ENCODE peak calls at places on chromosome 21, in six cellular contexts. Y is neuronal stem cell, S is IMR-90, A is trophoblast cell, P is mesenchymal stem cell, D is H1. C is an unnamed sample.

GRCh38 chr21:41328660-41329300 is 12.2 kb downstream of the FAM3B start:
- DNase-seq in D (no peak), A (no peak), S (peak), P (no peak), Y (no peak), C (no peak)

GRCh38 chr21:31180256-31181088 is 142.2 kb upstream of the KRTAP19-8 start:
- DNase-seq in Y (no peak), A (peak), S (peak), D (no peak), P (peak), C (no peak)

GRCh38 chr21:16587141-16587570 is 857.4 kb downstream of the USP25 start:
- DNase-seq in D (no peak), P (no peak), S (peak), Y (no peak), A (no peak), C (peak)

GRCh38 chr21:16533692-16534407 is 804.1 kb downstream of the USP25 start:
- DNase-seq in Y (no peak), P (no peak), A (no peak), D (no peak), S (no peak), C (no peak)

GRCh38 chr21:27365394-27365793 is 398.5 kb upstream of the ADAMTS5 start:
- DNase-seq in A (no peak), S (peak), Y (no peak), D (no peak), P (no peak), C (no peak)

GRCh38 chr21:14383596-14384210 is 757 bp upstream of the HSPA13 start:
- DNase-seq in A (peak), D (no peak), Y (peak), P (no peak), S (peak), C (no peak)

GRCh38 chr21:32370971-32371766 is 21.6 kb downstream of the URB1 start:
- DNase-seq in A (no peak), P (no peak), Y (no peak), S (peak), D (no peak), C (no peak)

GRCh38 chr21:26499475-26499874 is 73.6 kb downstream of the CYYR1 start:
- DNase-seq in P (no peak), S (no peak), A (no peak), Y (no peak), D (no peak), C (no peak)

GRCh38 chr21:42685036-42685435 is 31.6 kb downstream of the PDE9A start:
- DNase-seq in D (no peak), Y (no peak), A (no peak), S (no peak), P (no peak), C (no peak)

GRCh38 chr21:27954806-27955205 is 987.9 kb upstream of the ADAMTS5 start:
- DNase-seq in A (no peak), P (peak), S (peak), D (no peak), Y (no peak), C (no peak)

GRCh38 chr21:23955130-23955873 is 1652.0 kb downstream of the MRPL39 start:
- DNase-seq in S (no peak), Y (no peak), D (no peak), P (no peak), A (no peak), C (no peak)

GRCh38 chr21:42198949-42199348 is 20.0 kb upstream of the ABCG1 start:
- DNase-seq in P (no peak), A (no peak), Y (no peak), D (no peak), S (no peak), C (no peak)

GRCh38 chr21:44489962-44490361 is 34.7 kb downstream of the LRRC3 start:
- DNase-seq in S (no peak), Y (no peak), A (no peak), D (no peak), P (no peak), C (no peak)

GRCh38 chr21:43373387-43374227 is 53.3 kb downstream of the SIK1 start:
- DNase-seq in P (no peak), S (no peak), Y (no peak), A (no peak), D (no peak), C (no peak)

GRCh38 chr21:29299906-29300546 is 1.3 kb downstream of the BACH1 start:
- DNase-seq in S (peak), A (peak), Y (peak), P (peak), D (no peak), C (peak)

GRCh38 chr21:42237161-42237560 is 18.2 kb downstream of the ABCG1 start:
- DNase-seq in D (no peak), A (no peak), P (no peak), Y (no peak), S (no peak), C (no peak)

GRCh38 chr21:32257952-32258785 is 20.7 kb downstream of the MIS18A start:
- DNase-seq in S (peak), P (peak), D (peak), A (peak), Y (peak), C (peak)

GRCh38 chr21:33266784-33267135 is 593 bp downstream of the IL10RB start:
- DNase-seq in P (no peak), Y (no peak), D (no peak), A (no peak), S (no peak), C (no peak)

GRCh38 chr21:44442266-44443125 is 12.8 kb upstream of the LRRC3 start:
- DNase-seq in S (no peak), Y (no peak), D (no peak), A (no peak), P (no peak), C (no peak)

GRCh38 chr21:26801524-26801923 is 43.7 kb downstream of the ADAMTS1 start:
- DNase-seq in S (peak), A (peak), P (peak), D (no peak), Y (no peak), C (no peak)

GRCh38 chr21:31688603-31689368 is 29.3 kb downstream of the SOD1 start:
- DNase-seq in S (peak), D (no peak), P (no peak), Y (no peak), A (no peak), C (no peak)

GRCh38 chr21:26800455-26801454 is 44.5 kb downstream of the ADAMTS1 start:
- DNase-seq in D (no peak), Y (no peak), P (peak), S (peak), A (peak), C (no peak)

GRCh38 chr21:29193907-29194306 is 63.5 kb downstream of the MAP3K7CL start:
- DNase-seq in A (no peak), D (no peak), P (no peak), S (no peak), Y (no peak), C (no peak)

GRCh38 chr21:26964379-26964778 is 2.5 kb downstream of the ADAMTS5 start:
- DNase-seq in S (peak), D (no peak), Y (no peak), P (peak), A (no peak), C (peak)

GRCh38 chr21:14981246-14981645 is 83.6 kb downstream of the NRIP1 start:
- DNase-seq in Y (no peak), D (no peak), P (no peak), S (no peak), A (no peak), C (no peak)

GRCh38 chr21:28018741-28019669 is 973.7 kb downstream of the LTN1 start:
- DNase-seq in Y (no peak), A (no peak), S (peak), D (no peak), P (no peak), C (peak)

GRCh38 chr21:43873673-43874072 is 8.7 kb downstream of the AGPAT3 start:
- DNase-seq in Y (no peak), P (no peak), D (no peak), A (no peak), S (no peak), C (no peak)

DNA sequence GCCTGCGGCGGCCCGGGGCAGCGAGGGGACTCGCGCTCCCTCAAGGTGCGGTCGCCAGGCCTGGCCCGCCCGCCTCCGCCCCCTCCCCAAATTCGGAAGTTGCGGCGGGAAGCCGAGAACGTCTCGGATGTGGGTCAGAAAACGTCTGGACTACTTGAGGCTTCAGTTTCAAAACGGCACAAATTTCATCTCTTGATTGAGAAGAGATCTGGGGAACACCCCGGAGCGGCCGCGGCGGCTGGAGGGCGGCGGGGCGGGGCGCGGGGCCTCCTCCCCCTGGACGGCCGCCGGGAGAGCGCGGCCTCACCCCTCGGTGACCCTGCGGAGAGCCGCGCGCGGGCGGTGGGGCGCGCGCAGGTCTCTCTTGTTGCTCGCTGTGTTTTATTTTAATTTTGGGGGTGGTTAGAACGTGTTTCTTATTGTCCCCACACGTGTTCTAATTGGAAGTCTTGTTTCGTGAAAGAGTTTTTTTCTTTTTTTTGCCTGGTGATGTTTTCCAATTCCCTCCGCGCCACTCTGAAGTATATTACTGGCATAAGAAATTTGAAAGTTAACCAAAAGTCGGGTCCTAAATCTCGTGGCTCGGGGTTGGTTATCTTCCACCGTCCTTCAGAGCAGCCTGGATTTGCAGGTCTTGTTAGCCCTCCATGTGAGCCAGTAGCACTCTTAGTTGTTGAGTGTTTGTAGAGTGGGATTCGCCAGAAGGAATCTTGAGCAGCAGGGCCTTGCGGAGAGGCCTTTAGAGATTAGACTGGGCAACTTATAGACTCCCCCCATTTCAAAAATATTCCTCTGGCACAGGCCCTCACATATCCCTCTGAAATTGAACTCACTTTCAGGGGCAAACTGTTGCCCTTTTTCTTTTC is 749 bp downstream of the PCBP3 start:
- DNase-seq in Y (peak), P (peak), D (no peak), S (no peak), A (no peak), C (no peak)
- H3K14ac ChIP-seq in Y (no peak), P (no peak), D (no peak), S (no peak), A (no peak), C (no peak)

GRCh38 chr21:35562876-35563275 is 497.4 kb downstream of the SETD4 start:
- DNase-seq in D (no peak), Y (no peak), A (no peak), P (peak), S (peak), C (no peak)

GRCh38 chr21:35559881-35560280 is 500.4 kb downstream of the SETD4 start:
- DNase-seq in P (peak), A (no peak), Y (no peak), D (no peak), S (peak), C (no peak)

GRCh38 chr21:35556536-35556935 is 503.8 kb downstream of the SETD4 start:
- DNase-seq in D (no peak), S (no peak), Y (no peak), P (no peak), A (no peak), C (no peak)

GRCh38 chr21:35561076-35561475 is 499.2 kb downstream of the SETD4 start:
- DNase-seq in A (no peak), D (no peak), Y (no peak), S (no peak), P (no peak), C (no peak)

DNA sequence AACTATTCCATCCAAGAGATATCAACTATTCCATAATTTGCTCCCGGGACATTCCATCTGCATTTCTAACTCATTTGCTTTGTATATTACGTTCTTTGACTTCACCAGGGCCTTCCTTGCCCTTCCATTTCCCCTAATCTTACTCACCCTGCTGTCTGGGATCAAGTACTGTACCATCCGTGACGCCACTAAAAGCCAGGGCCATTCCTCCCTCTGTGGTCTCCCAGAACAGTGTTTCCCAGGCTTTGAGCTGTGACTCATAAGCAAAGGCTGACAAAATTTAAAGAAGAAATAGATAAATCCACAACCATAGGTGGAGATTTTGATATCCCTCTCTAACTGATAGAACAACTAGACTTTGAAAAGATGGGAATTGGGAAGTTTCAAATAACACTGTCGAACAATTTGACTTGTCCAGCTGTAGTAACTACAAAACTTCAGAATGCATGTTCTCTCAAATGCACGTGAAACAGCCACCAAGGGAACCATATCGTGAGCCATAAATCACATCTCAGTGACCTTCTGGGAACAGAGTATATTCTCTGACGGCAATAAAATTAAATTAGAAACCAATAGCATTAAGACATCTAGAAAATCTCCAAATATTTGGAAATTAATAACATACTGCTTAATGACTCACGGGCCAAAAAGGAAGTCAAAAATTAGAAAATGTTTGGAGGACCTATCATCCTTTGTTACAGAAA is 501.0 kb downstream of the SETD4 start:
- DNase-seq in A (no peak), S (peak), D (no peak), P (peak), Y (no peak), C (no peak)
- H3K14ac ChIP-seq in A (no peak), S (peak), D (no peak), P (no peak), Y (no peak), C (no peak)

DNA sequence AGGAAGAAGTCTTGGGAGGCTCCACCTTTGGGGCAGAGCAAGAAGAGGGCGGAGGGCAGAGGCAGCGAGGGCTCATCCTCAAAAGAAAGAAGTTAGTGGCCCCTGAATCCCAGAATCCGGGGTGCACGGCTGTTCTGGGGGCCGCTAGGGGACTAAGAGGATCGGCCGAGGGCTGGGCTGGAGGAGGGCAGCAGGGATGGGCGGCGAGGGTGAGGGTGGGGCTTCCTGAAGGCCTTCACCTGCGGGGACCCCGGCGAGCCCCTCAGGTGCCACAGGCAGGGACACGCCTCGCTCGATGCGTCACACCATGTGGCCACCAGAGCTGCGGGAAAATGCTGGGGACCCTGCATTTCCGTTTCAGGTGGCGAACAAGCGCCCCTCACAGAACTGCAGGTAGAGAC is 23.9 kb downstream of the COL6A1 start:
- DNase-seq in Y (no peak), A (no peak), D (peak), P (no peak), S (no peak), C (peak)
- H3K14ac ChIP-seq in Y (no peak), A (no peak), D (no peak), P (no peak), S (no peak), C (no peak)

DNA sequence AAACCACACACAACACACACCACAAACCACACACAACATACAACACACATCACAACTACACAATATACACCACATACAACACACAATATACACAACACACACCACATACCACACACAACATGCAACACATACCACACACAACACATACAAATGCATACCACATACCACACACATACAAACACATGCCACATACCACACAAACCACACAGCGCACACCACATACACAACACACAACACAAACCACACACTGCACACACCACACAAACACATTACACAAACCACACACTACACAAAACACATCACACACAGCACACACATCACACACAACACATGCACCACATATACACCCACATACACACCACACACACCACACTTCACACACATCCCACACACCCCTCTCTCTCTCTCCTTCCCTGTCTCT is 108.4 kb downstream of the ETS2 start:
- DNase-seq in A (no peak), P (no peak), D (no peak), Y (no peak), S (no peak), C (no peak)
- H3K14ac ChIP-seq in A (no peak), P (peak), D (no peak), Y (no peak), S (peak), C (no peak)

DNA sequence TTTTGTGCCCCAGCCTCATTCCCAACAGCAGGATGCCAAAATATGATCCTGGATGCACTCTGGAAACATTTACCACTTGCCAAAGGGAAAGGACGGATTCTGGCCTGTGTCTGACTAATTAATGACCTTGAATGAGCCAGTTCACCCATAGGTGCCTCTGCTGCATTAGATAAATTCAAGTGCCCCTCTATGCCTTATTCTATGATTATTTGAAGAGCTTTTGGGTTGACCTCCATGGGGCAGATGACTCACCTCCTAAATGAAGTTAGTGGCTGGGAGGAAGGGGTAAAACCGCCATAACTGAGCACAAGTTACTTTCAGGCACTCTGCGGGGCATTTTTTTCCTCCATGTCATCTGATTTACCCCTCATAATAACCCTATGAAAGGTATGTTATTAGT is 98.1 kb downstream of the CLIC6 start:
- DNase-seq in S (no peak), P (no peak), D (no peak), Y (no peak), A (no peak), C (no peak)
- H3K14ac ChIP-seq in S (no peak), P (no peak), D (no peak), Y (no peak), A (no peak), C (no peak)

DNA sequence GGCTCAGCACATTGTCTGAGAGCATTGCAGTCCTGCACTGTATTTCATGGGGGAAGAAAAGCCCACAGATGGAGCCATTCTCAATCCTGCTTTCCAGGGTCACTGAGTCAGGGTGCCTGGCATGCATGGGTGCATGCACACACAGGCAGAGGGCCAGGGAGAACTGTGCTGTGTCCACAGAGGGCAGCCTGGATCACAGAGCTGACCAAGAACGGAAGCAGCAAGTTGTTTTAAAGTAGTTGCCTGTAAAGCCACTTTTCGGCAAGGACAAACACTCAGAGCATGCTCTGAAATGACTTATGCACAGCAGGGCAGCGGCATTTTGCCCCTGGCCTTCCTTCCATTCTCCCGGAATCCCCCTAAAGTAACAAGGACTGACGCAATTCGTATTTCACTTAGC is 3.6 kb downstream of the ERG start:
- DNase-seq in P (peak), D (no peak), A (no peak), Y (no peak), S (no peak), C (no peak)
- H3K14ac ChIP-seq in P (no peak), D (no peak), A (no peak), Y (no peak), S (no peak), C (no peak)

GRCh38 chr21:36747815-36748381 is 49.0 kb downstream of the SIM2 start:
- DNase-seq in S (peak), Y (peak), P (peak), A (peak), D (peak), C (peak)

GRCh38 chr21:36753556-36753955 is 54.6 kb downstream of the SIM2 start:
- DNase-seq in P (peak), Y (no peak), D (no peak), S (peak), A (no peak), C (no peak)

GRCh38 chr21:36749935-36750578 is 51.1 kb downstream of the SIM2 start:
- DNase-seq in S (peak), A (peak), P (peak), D (peak), Y (peak), C (peak)

GRCh38 chr21:36751383-36751782 is 52.5 kb downstream of the SIM2 start:
- DNase-seq in Y (no peak), A (no peak), S (no peak), D (no peak), P (no peak), C (no peak)

DNA sequence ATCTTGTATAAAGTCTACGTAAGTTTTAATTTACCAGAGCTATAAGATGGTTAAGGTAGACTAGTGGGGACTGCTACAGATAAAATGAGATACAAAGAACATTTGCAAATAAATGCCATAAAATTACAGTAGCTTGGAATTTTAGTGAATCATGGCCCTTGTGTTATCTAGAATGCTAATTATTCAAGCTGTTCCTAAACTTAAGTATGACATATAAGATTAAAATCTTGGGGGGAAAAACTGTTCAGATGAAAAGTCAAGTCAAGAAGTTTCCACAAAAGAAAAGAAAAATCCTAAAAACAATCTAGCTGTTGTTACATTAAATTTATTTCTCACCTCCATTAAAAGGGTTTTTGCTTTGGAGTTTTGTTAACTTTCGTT is 51.7 kb downstream of the SIM2 start:
- DNase-seq in P (no peak), D (no peak), Y (no peak), A (no peak), S (no peak), C (no peak)
- H3K14ac ChIP-seq in P (no peak), D (no peak), Y (no peak), A (no peak), S (no peak), C (no peak)